ENCODE peak calls at places on chromosomes 12 and 14, in five cellular contexts. F is breast epithelium, P is cardiac muscle cell, X is NB4, Y is heart left ventricle. J is an unnamed sample.

GRCh38 chr14:101254805-101255764 is 306.2 kb upstream of the DIO3 start:
- DNase-seq in F (no peak), P (peak; percentile 36), X (no peak), Y (peak; percentile 50), J (no peak)

GRCh38 chr12:33205986-33206385 is 233.6 kb downstream of the SYT10 start:
- DNase-seq in F (no peak), P (no peak), X (no peak), Y (no peak), J (no peak)

GRCh38 chr12:50924439-50925341 is 27.7 kb upstream of the HIGD1C start:
- DNase-seq in F (peak; percentile 84), P (peak; percentile 98), X (peak; percentile 97), Y (peak; percentile 95), J (peak; percentile 9)

GRCh38 chr14:59278111-59278510 is 89.6 kb downstream of the DAAM1 start:
- DNase-seq in F (no peak), P (peak; percentile 88), X (no peak), Y (no peak), J (no peak)

GRCh38 chr12:58529114-58529665 is 391.1 kb downstream of the LRIG3 start:
- DNase-seq in F (no peak), P (peak; percentile 58), X (no peak), Y (no peak), J (no peak)

GRCh38 chr12:94874086-94874985 is 129.2 kb downstream of the NDUFA12 start:
- DNase-seq in F (no peak), P (no peak), X (no peak), Y (no peak), J (no peak)

GRCh38 chr12:124567035-124567672 is at the start of gene NCOR2:
- DNase-seq in F (no peak), P (no peak), X (peak; percentile 79), Y (no peak), J (peak; percentile 39)

GRCh38 chr12:42482820-42483533 is 106.6 kb downstream of the PRICKLE1 start:
- DNase-seq in F (no peak), P (peak; percentile 79), X (peak; percentile 79), Y (peak; percentile 77), J (peak; percentile 84)

GRCh38 chr14:102055181-102055901 is 31.5 kb downstream of the HSP90AA1 start:
- DNase-seq in F (no peak), P (peak; percentile 86), X (no peak), Y (peak; percentile 23), J (no peak)

GRCh38 chr14:76720382-76720813 is 40.9 kb upstream of the VASH1 start:
- DNase-seq in F (no peak), P (peak; percentile 85), X (peak; percentile 61), Y (peak; percentile 89), J (peak; percentile 26)

GRCh38 chr12:45148619-45149018 is 67.3 kb upstream of the ANO6 start:
- DNase-seq in F (no peak), P (no peak), X (no peak), Y (no peak), J (no peak)

GRCh38 chr12:46404733-46405132 is 32.2 kb upstream of the SLC38A2 start:
- DNase-seq in F (no peak), P (no peak), X (no peak), Y (no peak), J (no peak)

GRCh38 chr12:116320839-116321238 is 43.3 kb upstream of the MED13L start:
- DNase-seq in F (no peak), P (no peak), X (no peak), Y (no peak), J (no peak)

GRCh38 chr12:52285172-52285745 is 6.1 kb downstream of the KRT81 start:
- DNase-seq in F (no peak), P (no peak), X (no peak), Y (no peak), J (no peak)

GRCh38 chr14:61003571-61003970 is 22.5 kb downstream of the SLC38A6 start:
- DNase-seq in F (no peak), P (peak; percentile 50), X (no peak), Y (no peak), J (no peak)

GRCh38 chr14:96297000-96297399 is 41.0 kb downstream of the BDKRB1 start:
- DNase-seq in F (no peak), P (peak; percentile 30), X (peak; percentile 19), Y (no peak), J (no peak)

GRCh38 chr12:67752226-67752732 is 103.7 kb downstream of the DYRK2 start:
- DNase-seq in F (no peak), P (no peak), X (no peak), Y (no peak), J (no peak)

GRCh38 chr12:130576286-130576933 is 139.7 kb downstream of the RIMBP2 start:
- DNase-seq in F (no peak), P (no peak), X (no peak), Y (no peak), J (no peak)

GRCh38 chr12:66514581-66514980 is 164.3 kb downstream of the GRIP1 start:
- DNase-seq in F (no peak), P (peak; percentile 29), X (no peak), Y (no peak), J (no peak)

DNA sequence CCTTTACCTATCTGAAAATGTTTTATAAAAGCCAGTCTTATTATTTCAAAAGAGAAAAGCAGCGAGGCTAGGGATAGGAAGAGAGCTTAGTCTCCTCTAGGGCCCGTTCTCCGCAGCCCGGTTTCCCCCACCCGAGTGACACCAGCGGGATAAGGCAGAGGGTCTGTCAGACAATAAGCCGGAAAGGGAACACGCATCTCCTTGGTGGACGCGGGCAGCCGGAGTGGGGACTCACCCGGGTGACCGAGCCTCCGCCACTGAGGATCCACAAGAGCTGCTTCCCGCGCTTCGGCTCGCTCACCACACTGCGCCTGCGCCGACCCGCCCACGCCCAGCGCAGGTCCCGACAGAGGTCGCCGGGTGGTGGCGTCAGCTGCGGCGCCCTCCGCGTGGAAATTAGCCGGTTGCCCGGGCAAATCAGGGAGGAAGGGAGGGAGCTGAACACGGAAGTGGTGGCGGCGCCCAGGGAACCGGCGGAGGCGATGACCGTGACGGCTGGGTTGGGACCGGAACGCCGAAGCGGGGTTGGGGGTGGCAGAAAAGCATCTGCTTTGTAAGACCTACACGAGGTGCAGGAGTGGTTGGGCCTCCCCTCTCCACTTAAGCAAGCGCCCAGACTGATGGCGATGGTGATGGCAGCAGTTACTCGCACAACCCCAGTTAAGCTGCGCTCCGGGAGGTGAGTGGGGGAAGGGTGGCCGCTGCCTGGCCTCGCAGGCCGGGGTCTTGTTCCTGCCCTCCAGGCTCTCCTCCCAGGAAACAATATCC is at the start of the genes SOCS4 and WDHD1:
- DNase-seq in F (peak; percentile 92), P (peak; percentile 95), X (peak; percentile 96), Y (peak; percentile 97), J (peak; percentile 91)
- TF ChIP-seq CTCF in F (no peak), P (no peak), X (no peak), Y (no peak), J (no peak)

GRCh38 chr12:48160807-48161206 is 3.5 kb upstream of the ASB8 start:
- DNase-seq in F (no peak), P (peak; percentile 67), X (peak; percentile 40), Y (no peak), J (no peak)

GRCh38 chr12:48159976-48160525 is 2.7 kb upstream of the ASB8 start:
- DNase-seq in F (no peak), P (peak; percentile 29), X (no peak), Y (no peak), J (no peak)

GRCh38 chr12:48156648-48157015 is 683 bp downstream of the ASB8 start:
- DNase-seq in F (no peak), P (no peak), X (peak; percentile 11), Y (no peak), J (no peak)

GRCh38 chr12:48157889-48158370 is 615 bp upstream of the ASB8 start:
- DNase-seq in F (no peak), P (no peak), X (peak; percentile 20), Y (no peak), J (no peak)

DNA sequence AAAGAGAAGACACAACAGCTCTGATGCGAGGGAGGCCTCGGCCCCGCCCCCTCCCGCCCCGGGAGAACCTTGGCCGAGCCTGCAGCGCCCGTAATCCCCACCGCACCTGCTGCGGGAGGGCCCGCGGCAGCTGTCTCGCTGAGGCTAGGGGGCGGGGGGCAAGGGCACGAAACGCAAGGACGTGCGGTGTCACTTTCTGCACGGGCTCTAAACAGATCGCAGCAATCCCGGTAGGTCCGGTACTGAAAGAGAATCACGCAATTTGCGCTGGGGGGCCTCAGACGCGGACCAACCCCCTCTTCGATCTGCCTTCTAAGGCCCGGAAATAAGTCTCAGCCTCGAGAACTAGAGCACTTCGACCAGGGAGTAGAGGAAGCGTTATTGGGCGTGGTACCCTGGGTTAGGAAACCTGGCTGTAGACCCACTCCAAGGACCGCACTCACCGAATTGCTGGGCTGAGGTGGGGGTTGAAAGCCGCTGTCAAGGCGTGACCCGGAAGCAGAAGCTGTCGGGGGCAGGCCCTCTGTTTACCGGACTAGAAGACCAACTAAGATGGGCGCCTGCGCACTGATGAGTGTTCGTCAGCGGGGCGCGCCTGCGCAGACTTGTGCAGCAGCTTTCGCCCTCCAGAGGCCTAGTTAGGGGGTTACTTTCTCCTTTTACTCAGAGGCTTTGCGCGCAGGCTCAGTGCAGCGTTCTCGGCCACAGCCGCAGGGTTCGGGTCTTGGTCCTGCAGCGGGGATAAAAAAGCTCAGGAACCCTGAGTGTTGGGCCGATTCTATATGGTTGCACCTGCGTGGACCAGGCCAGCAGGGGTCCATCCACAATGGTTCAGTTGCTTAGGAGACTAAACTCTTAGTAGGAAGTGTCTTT is at the start of gene ASB8:
- DNase-seq in F (peak; percentile 97), P (peak; percentile 99), X (peak; percentile 99), Y (peak; percentile 99), J (peak; percentile 98)
- TF ChIP-seq CTCF in F (peak; percentile 33), P (peak; percentile 49), X (peak; percentile 31), Y (peak; percentile 48), J (peak; percentile 54)

DNA sequence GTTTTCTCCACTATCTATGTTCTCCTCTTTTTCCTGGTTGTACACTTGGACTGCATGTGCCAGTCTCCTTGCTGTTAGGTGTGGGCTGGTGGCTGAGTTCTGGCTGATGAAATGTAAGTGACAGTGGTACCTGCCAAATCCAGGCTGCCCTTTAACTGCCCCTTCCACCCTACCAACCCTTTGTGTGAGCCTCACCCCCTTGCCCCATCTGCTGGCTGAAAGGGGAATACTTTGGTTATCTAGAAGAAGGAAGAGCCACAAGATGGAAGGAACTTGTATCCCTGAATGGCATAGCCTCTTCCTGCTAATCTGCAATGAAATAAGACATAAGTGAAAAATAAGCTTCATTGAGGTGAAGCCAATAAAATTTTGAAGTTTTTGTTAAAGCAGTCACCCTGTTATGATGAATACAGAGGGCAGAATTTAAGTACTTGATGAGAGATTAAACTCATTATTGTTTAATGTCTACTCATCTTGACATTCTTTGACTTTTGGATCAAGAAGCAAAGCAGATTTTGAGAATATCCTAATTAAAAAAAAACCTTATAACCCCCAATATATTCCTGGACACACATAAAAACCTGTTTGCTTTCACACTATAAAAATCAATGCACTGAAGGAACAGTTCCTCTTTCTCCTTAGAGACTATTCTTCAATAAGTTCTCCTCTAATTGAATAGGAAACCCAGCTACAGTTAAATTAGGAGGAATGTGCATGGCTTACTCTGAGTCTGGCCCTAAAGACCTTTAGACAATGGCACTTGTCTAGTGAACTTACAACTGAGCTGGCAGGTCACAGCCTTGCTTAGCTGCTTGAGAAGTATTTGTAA is 262.6 kb upstream of the BTG1 start:
- DNase-seq in F (no peak), P (peak; percentile 53), X (peak; percentile 71), Y (peak; percentile 57), J (peak; percentile 11)
- TF ChIP-seq CTCF in F (no peak), P (peak; percentile 59), X (peak; percentile 81), Y (peak; percentile 51), J (peak; percentile 55)

DNA sequence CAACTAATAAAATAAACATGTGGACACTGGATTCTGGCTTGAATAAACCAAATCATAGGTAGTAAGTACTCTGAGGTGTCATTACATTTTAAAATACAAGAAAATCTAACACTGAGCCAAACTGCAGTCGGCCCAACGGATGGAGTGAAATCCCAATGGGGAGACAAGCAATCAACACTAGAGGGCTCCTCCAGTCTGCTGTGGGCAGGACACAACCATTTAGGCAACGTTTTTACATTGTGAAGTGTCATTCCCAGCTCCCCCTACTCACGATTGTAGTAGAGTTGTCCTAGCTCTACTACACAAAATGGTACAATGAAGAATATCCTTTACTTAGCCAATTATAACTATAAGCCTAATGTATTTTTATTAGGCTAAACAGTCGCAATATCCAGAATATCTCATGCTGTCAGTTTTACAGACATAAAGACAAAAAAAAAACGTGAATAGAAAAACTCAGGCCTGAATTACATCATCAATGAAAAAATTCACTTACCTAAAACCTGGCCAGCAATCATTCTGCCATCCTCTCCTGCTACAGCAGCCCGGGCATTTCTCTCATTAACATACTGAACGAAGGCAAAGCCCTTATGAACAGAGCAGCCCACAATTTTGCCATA is 35.7 kb downstream of the HNRNPC start:
- DNase-seq in F (no peak), P (peak; percentile 36), X (peak; percentile 47), Y (no peak), J (no peak)
- TF ChIP-seq CTCF in F (no peak), P (peak; percentile 54), X (peak; percentile 39), Y (peak; percentile 39), J (peak; percentile 22)